ENCODE peak calls at places on chromosome 6, in nine cellular contexts. One of them, this sample, is unnamed.

GRCh38 chr6:38004908-38005307 is 185.4 kb downstream of the ZFAND3 start:
- DNase-seq in astrocyte: no peak
- DNase-seq in osteoblast: no peak
- DNase-seq in H7: no peak
- DNase-seq in CD8-positive, alpha-beta memory T cell: no peak
- DNase-seq in AG10803: no peak
- DNase-seq in NT2/D1: no peak
- DNase-seq in A549: no peak
- DNase-seq in skeletal muscle cell: no peak
- DNase-seq in this sample: no peak

GRCh38 chr6:138222901-138223546 is 4.7 kb upstream of the PBOV1 start:
- DNase-seq in osteoblast: no peak
- DNase-seq in astrocyte: no peak
- DNase-seq in AG10803: peak
- DNase-seq in H7: no peak
- DNase-seq in skeletal muscle cell: no peak
- DNase-seq in A549: no peak
- DNase-seq in CD8-positive, alpha-beta memory T cell: no peak
- DNase-seq in NT2/D1: no peak
- DNase-seq in this sample: peak

GRCh38 chr6:36029464-36029863 is 1.9 kb downstream of the MAPK14 start:
- DNase-seq in A549: no peak
- DNase-seq in skeletal muscle cell: peak
- DNase-seq in astrocyte: peak
- DNase-seq in H7: no peak
- DNase-seq in CD8-positive, alpha-beta memory T cell: no peak
- DNase-seq in NT2/D1: no peak
- DNase-seq in osteoblast: peak
- DNase-seq in AG10803: peak
- DNase-seq in this sample: peak

GRCh38 chr6:1901556-1901955 is 291.8 kb downstream of the FOXC1 start:
- DNase-seq in skeletal muscle cell: peak
- DNase-seq in astrocyte: peak
- DNase-seq in osteoblast: peak
- DNase-seq in H7: no peak
- DNase-seq in NT2/D1: no peak
- DNase-seq in CD8-positive, alpha-beta memory T cell: no peak
- DNase-seq in AG10803: peak
- DNase-seq in A549: no peak
- DNase-seq in this sample: peak

GRCh38 chr6:26097268-26097875 is 10.1 kb downstream of the HFE start:
- DNase-seq in skeletal muscle cell: no peak
- DNase-seq in astrocyte: no peak
- DNase-seq in CD8-positive, alpha-beta memory T cell: peak
- DNase-seq in AG10803: peak
- DNase-seq in A549: peak
- DNase-seq in H7: peak
- DNase-seq in NT2/D1: peak
- DNase-seq in osteoblast: no peak
- DNase-seq in this sample: peak

GRCh38 chr6:154127638-154128037 is 88.6 kb downstream of the OPRM1 start:
- DNase-seq in CD8-positive, alpha-beta memory T cell: no peak
- DNase-seq in H7: peak
- DNase-seq in skeletal muscle cell: no peak
- DNase-seq in astrocyte: no peak
- DNase-seq in osteoblast: no peak
- DNase-seq in NT2/D1: peak
- DNase-seq in AG10803: no peak
- DNase-seq in A549: no peak
- DNase-seq in this sample: no peak

GRCh38 chr6:54935739-54936138 is 89.2 kb downstream of the FAM83B start:
- DNase-seq in A549: peak
- DNase-seq in osteoblast: no peak
- DNase-seq in AG10803: peak
- DNase-seq in H7: no peak
- DNase-seq in NT2/D1: no peak
- DNase-seq in astrocyte: peak
- DNase-seq in skeletal muscle cell: peak
- DNase-seq in CD8-positive, alpha-beta memory T cell: no peak
- DNase-seq in this sample: peak

GRCh38 chr6:166379103-166379586 is 3.6 kb downstream of the MPC1 start:
- DNase-seq in A549: no peak
- DNase-seq in CD8-positive, alpha-beta memory T cell: no peak
- DNase-seq in NT2/D1: no peak
- DNase-seq in AG10803: no peak
- DNase-seq in astrocyte: no peak
- DNase-seq in osteoblast: no peak
- DNase-seq in H7: no peak
- DNase-seq in skeletal muscle cell: no peak
- DNase-seq in this sample: no peak

GRCh38 chr6:29975561-29975907 is 33.2 kb downstream of the HLA-A start:
- DNase-seq in skeletal muscle cell: no peak
- DNase-seq in NT2/D1: no peak
- DNase-seq in AG10803: no peak
- DNase-seq in osteoblast: no peak
- DNase-seq in CD8-positive, alpha-beta memory T cell: no peak
- DNase-seq in A549: no peak
- DNase-seq in H7: no peak
- DNase-seq in astrocyte: no peak
- DNase-seq in this sample: no peak
- H3K4me3 ChIP-seq in skeletal muscle cell: no peak
- H3K4me3 ChIP-seq in NT2/D1: peak
- H3K4me3 ChIP-seq in AG10803: no peak
- H3K4me3 ChIP-seq in osteoblast: no peak
- H3K4me3 ChIP-seq in CD8-positive, alpha-beta memory T cell: no peak
- H3K4me3 ChIP-seq in A549: no peak
- H3K4me3 ChIP-seq in H7: peak
- H3K4me3 ChIP-seq in astrocyte: no peak
- H3K4me3 ChIP-seq in this sample: peak

DNA sequence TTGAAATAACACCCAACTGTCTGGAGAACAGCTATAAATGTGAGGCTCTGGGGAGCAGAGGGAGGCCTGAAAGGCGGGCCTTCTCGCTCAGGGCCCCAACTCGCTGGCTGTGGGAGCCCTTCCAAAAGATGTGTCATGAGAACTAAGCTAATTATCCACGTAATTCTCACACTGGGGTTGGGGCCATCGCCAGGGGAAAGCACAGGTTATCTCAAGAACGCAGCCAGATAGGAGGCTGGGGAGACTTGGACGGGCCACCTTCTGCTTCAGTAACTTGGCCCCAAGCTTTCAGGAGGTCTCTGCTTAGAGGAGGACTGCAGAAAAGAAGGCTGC is 1.6 kb downstream of the PXDC1 start:
- DNase-seq in A549: no peak
- DNase-seq in H7: no peak
- DNase-seq in CD8-positive, alpha-beta memory T cell: no peak
- DNase-seq in AG10803: peak
- DNase-seq in osteoblast: peak
- DNase-seq in astrocyte: peak
- DNase-seq in skeletal muscle cell: peak
- DNase-seq in NT2/D1: no peak
- DNase-seq in this sample: peak
- H3K4me3 ChIP-seq in A549: peak
- H3K4me3 ChIP-seq in H7: peak
- H3K4me3 ChIP-seq in CD8-positive, alpha-beta memory T cell: no peak
- H3K4me3 ChIP-seq in AG10803: peak
- H3K4me3 ChIP-seq in osteoblast: peak
- H3K4me3 ChIP-seq in astrocyte: peak
- H3K4me3 ChIP-seq in skeletal muscle cell: peak
- H3K4me3 ChIP-seq in NT2/D1: peak
- H3K4me3 ChIP-seq in this sample: peak

GRCh38 chr6:111792914-111793700 is 80.1 kb downstream of the FYN start:
- DNase-seq in AG10803: no peak
- DNase-seq in A549: no peak
- DNase-seq in skeletal muscle cell: no peak
- DNase-seq in osteoblast: no peak
- DNase-seq in CD8-positive, alpha-beta memory T cell: no peak
- DNase-seq in astrocyte: no peak
- DNase-seq in NT2/D1: no peak
- DNase-seq in H7: no peak
- DNase-seq in this sample: no peak
- H3K4me3 ChIP-seq in AG10803: no peak
- H3K4me3 ChIP-seq in A549: no peak
- H3K4me3 ChIP-seq in skeletal muscle cell: no peak
- H3K4me3 ChIP-seq in osteoblast: no peak
- H3K4me3 ChIP-seq in CD8-positive, alpha-beta memory T cell: peak
- H3K4me3 ChIP-seq in astrocyte: no peak
- H3K4me3 ChIP-seq in NT2/D1: no peak
- H3K4me3 ChIP-seq in H7: no peak
- H3K4me3 ChIP-seq in this sample: no peak

DNA sequence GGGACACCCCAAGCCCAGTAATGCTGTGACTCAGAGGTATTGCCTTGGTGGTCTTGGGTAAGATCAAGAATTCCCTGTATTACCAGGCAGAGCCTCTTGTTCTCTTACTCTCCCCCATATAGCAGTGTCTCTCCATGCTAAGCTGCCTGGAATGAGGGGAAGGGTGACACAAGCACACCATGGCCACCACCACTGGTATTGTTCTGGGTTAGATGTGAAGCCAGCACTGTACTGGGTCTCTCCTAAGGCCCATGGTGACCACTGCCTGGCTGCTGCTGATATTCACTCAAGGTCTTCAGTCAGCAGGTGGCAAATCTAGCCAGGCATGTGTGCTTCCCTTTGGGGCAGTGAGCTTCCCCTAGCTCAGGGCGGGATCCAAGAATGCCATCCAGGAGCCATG is 36.5 kb downstream of the TAF11 start:
- DNase-seq in H7: no peak
- DNase-seq in A549: no peak
- DNase-seq in NT2/D1: no peak
- DNase-seq in astrocyte: no peak
- DNase-seq in CD8-positive, alpha-beta memory T cell: no peak
- DNase-seq in osteoblast: no peak
- DNase-seq in AG10803: no peak
- DNase-seq in skeletal muscle cell: no peak
- DNase-seq in this sample: no peak
- H3K4me3 ChIP-seq in H7: no peak
- H3K4me3 ChIP-seq in A549: no peak
- H3K4me3 ChIP-seq in NT2/D1: no peak
- H3K4me3 ChIP-seq in astrocyte: no peak
- H3K4me3 ChIP-seq in CD8-positive, alpha-beta memory T cell: no peak
- H3K4me3 ChIP-seq in osteoblast: no peak
- H3K4me3 ChIP-seq in AG10803: no peak
- H3K4me3 ChIP-seq in skeletal muscle cell: no peak
- H3K4me3 ChIP-seq in this sample: no peak

DNA sequence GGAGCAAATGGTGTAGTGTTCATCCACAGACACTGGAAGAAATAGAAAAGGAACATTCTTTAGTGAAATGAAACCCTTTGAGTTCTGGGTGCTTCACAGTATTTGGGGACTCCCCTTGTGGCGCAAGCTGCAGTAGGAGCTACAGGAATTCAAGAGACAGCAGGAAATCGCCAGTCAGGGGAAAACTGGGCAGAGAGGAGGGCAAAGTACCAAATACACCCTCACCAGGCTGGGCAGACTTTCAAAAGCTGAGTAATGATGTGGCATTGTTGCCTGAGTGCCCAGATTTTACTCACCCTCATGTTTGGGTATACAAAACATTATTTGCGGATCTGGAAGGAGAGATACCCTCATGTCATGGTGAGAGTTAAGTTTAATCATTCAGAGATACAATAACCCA is 97.9 kb downstream of the SOD2 start:
- DNase-seq in astrocyte: peak
- DNase-seq in NT2/D1: no peak
- DNase-seq in osteoblast: peak
- DNase-seq in AG10803: peak
- DNase-seq in skeletal muscle cell: peak
- DNase-seq in H7: no peak
- DNase-seq in A549: peak
- DNase-seq in CD8-positive, alpha-beta memory T cell: no peak
- DNase-seq in this sample: peak
- H3K4me3 ChIP-seq in astrocyte: peak
- H3K4me3 ChIP-seq in NT2/D1: no peak
- H3K4me3 ChIP-seq in osteoblast: peak
- H3K4me3 ChIP-seq in AG10803: peak
- H3K4me3 ChIP-seq in skeletal muscle cell: no peak
- H3K4me3 ChIP-seq in H7: no peak
- H3K4me3 ChIP-seq in A549: no peak
- H3K4me3 ChIP-seq in CD8-positive, alpha-beta memory T cell: no peak
- H3K4me3 ChIP-seq in this sample: peak

GRCh38 chr6:48213076-48213788 is 102.2 kb upstream of the PTCHD4 start:
- DNase-seq in H7: no peak
- DNase-seq in osteoblast: no peak
- DNase-seq in NT2/D1: no peak
- DNase-seq in astrocyte: no peak
- DNase-seq in CD8-positive, alpha-beta memory T cell: no peak
- DNase-seq in AG10803: no peak
- DNase-seq in skeletal muscle cell: no peak
- DNase-seq in A549: no peak
- DNase-seq in this sample: no peak
- H3K4me3 ChIP-seq in H7: no peak
- H3K4me3 ChIP-seq in osteoblast: no peak
- H3K4me3 ChIP-seq in NT2/D1: no peak
- H3K4me3 ChIP-seq in astrocyte: no peak
- H3K4me3 ChIP-seq in CD8-positive, alpha-beta memory T cell: no peak
- H3K4me3 ChIP-seq in AG10803: no peak
- H3K4me3 ChIP-seq in skeletal muscle cell: no peak
- H3K4me3 ChIP-seq in A549: no peak
- H3K4me3 ChIP-seq in this sample: no peak

DNA sequence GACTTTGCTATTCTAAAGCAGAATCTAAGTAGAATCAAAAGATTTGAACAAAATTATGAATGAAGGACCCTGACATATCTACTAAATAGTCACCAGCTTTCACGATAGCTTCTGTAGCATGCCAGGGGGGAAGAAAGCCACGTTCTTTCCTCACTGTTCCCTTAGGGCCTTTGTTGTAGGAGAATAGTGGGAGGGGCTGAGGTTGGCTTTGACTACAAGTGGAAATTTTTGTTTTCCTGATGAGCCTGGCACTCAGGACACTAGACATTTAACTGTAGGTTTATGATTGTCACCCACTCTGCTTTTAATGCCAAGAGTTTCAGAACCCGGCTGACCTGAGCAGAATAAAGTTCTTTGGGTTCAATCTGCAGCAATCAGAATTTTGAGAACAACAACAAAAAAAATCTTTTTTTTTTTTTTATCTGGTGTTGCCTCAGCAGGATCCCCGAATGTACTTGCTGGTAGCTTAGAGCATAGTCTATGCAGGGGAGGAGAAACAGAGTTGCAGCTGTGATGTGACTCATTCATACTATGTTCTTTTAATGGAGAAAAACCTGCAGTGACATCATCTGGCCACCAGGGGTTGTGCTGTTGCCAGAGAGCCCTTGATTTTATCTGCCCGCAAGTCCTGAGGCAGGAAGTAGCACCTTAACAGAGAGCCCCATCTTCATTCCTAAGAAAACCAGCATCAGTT is 38.5 kb downstream of the TPD52L1 start:
- DNase-seq in skeletal muscle cell: peak
- DNase-seq in NT2/D1: peak
- DNase-seq in AG10803: peak
- DNase-seq in astrocyte: peak
- DNase-seq in H7: peak
- DNase-seq in A549: peak
- DNase-seq in osteoblast: peak
- DNase-seq in CD8-positive, alpha-beta memory T cell: peak
- DNase-seq in this sample: peak
- H3K4me3 ChIP-seq in skeletal muscle cell: no peak
- H3K4me3 ChIP-seq in NT2/D1: no peak
- H3K4me3 ChIP-seq in AG10803: no peak
- H3K4me3 ChIP-seq in astrocyte: no peak
- H3K4me3 ChIP-seq in H7: no peak
- H3K4me3 ChIP-seq in A549: no peak
- H3K4me3 ChIP-seq in osteoblast: no peak
- H3K4me3 ChIP-seq in CD8-positive, alpha-beta memory T cell: no peak
- H3K4me3 ChIP-seq in this sample: no peak

GRCh38 chr6:103001724-103002123 is 1608.2 kb downstream of the GRIK2 start:
- DNase-seq in CD8-positive, alpha-beta memory T cell: no peak
- DNase-seq in skeletal muscle cell: no peak
- DNase-seq in NT2/D1: no peak
- DNase-seq in AG10803: no peak
- DNase-seq in H7: no peak
- DNase-seq in astrocyte: no peak
- DNase-seq in A549: no peak
- DNase-seq in osteoblast: no peak
- DNase-seq in this sample: no peak
- H3K4me3 ChIP-seq in CD8-positive, alpha-beta memory T cell: no peak
- H3K4me3 ChIP-seq in skeletal muscle cell: no peak
- H3K4me3 ChIP-seq in NT2/D1: no peak
- H3K4me3 ChIP-seq in AG10803: no peak
- H3K4me3 ChIP-seq in H7: no peak
- H3K4me3 ChIP-seq in astrocyte: no peak
- H3K4me3 ChIP-seq in A549: no peak
- H3K4me3 ChIP-seq in osteoblast: no peak
- H3K4me3 ChIP-seq in this sample: no peak